ENCODE peak calls at places on chromosomes 1 and 21, in eight cellular contexts. Z is AG08396, C is D341Med, P is MM.1S, Y is NCI-H510A treated with DMSO at 0.1 percent for 48 hours, K is activated T-helper 1 cell treated with Interleukin-2 at 50 U/mL for 16 hours, N is transverse colon, F is glomerular endothelial cell. S is an unnamed sample.
A peak's percentile ranks its signal among the peaks of the same experiment; 100 is the strongest.

GRCh38 chr1:100188617-100189016 is 10.6 kb upstream of the LRRC39 start:
- DNase-seq in K (no peak), P (peak; percentile 8), F (no peak), C (no peak), Y (peak; percentile 48), Z (peak; percentile 64), N (no peak), S (no peak)

GRCh38 chr1:88200545-88200944 is 483.5 kb upstream of the PKN2 start:
- DNase-seq in C (no peak), F (no peak), N (no peak), P (no peak), K (no peak), Z (no peak), Y (no peak), S (no peak)

GRCh38 chr1:38194486-38194885 is 147.9 kb upstream of the POU3F1 start:
- DNase-seq in C (no peak), N (no peak), P (no peak), K (no peak), F (no peak), Z (no peak), Y (peak; percentile 84), S (no peak)

GRCh38 chr1:87402192-87403046 is 73.7 kb downstream of the LMO4 start:
- DNase-seq in Y (no peak), P (no peak), Z (no peak), F (no peak), N (no peak), C (no peak), K (no peak), S (no peak)

GRCh38 chr1:27949027-27949426 is 10.7 kb upstream of the XKR8 start:
- DNase-seq in K (no peak), P (no peak), Z (no peak), Y (no peak), C (no peak), F (no peak), N (no peak), S (no peak)

GRCh38 chr21:43881283-43881682 is 16.3 kb downstream of the AGPAT3 start:
- DNase-seq in F (no peak), C (no peak), Y (no peak), N (no peak), P (no peak), K (no peak), Z (no peak), S (no peak)

GRCh38 chr1:248906741-248907661 is 966 bp downstream of the PGBD2 start:
- DNase-seq in C (no peak), F (no peak), Y (no peak), Z (no peak), P (no peak), N (no peak), K (no peak), S (no peak)

GRCh38 chr1:66013371-66013770 is 220.7 kb downstream of the PDE4B start:
- DNase-seq in Y (no peak), P (no peak), K (no peak), C (no peak), Z (no peak), N (no peak), F (no peak), S (no peak)

GRCh38 chr21:42447182-42447581 is 43.5 kb downstream of the UBASH3A start:
- DNase-seq in N (no peak), K (no peak), Z (no peak), Y (no peak), P (no peak), C (no peak), F (no peak), S (no peak)

GRCh38 chr1:48021792-48022191 is 24.6 kb upstream of the TRABD2B start:
- DNase-seq in Y (no peak), C (no peak), Z (no peak), F (no peak), N (no peak), K (no peak), P (no peak), S (no peak)

GRCh38 chr1:9269721-9270120 is 23.0 kb upstream of the SPSB1 start:
- DNase-seq in Y (no peak), Z (no peak), K (no peak), F (no peak), C (no peak), P (no peak), N (no peak), S (no peak)

GRCh38 chr21:15868940-15869339 is 139.2 kb downstream of the USP25 start:
- DNase-seq in C (no peak), K (no peak), P (no peak), Z (no peak), Y (no peak), F (no peak), N (no peak), S (no peak)

GRCh38 chr1:109392788-109393580 is 4.7 kb downstream of the SORT1 start:
- DNase-seq in Z (peak; percentile 74), N (peak; percentile 73), F (no peak), K (no peak), P (no peak), Y (peak; percentile 50), C (no peak), S (peak; percentile 52)

GRCh38 chr1:92299477-92300125 is 742 bp downstream of the RPAP2 start:
- DNase-seq in Z (no peak), Y (peak; percentile 52), N (no peak), K (no peak), P (no peak), F (no peak), C (no peak), S (peak; percentile 3)

S was measured in dermis microvascular lymphatic vessel endothelial cell.